ENCODE peak calls at places on chromosomes 11 and 22, in nine cellular contexts. One of them, this sample, is unnamed.

GRCh38 chr22:21641417-21641794 is 696 bp upstream of the SDF2L1 start:
- DNase-seq in caudate nucleus: no peak
- DNase-seq in activated naive CD8-positive, alpha-beta T cell treated with anti-CD3 and anti-CD28 coated beads, Interleukin-2, amount 50 U/mL, for 16 hours: no peak
- DNase-seq in activated T-cell treated with anti-CD3 and anti-CD28 coated beads for 24 hours: no peak
- DNase-seq in breast epithelium: no peak
- DNase-seq in stimulated activated CD8-positive, alpha-beta memory T cell treated with anti-CD3 and anti-CD28 coated beads, Interleukin-7, amount 100 ng/mL, for 24 hours: no peak
- DNase-seq in spleen: no peak
- DNase-seq in A172: peak
- DNase-seq in RPMI8226: peak
- DNase-seq in this sample: no peak

GRCh38 chr22:19663821-19664325 is 50.4 kb upstream of the SEPTIN5 start:
- DNase-seq in activated T-cell treated with anti-CD3 and anti-CD28 coated beads for 24 hours: no peak
- DNase-seq in stimulated activated CD8-positive, alpha-beta memory T cell treated with anti-CD3 and anti-CD28 coated beads, Interleukin-7, amount 100 ng/mL, for 24 hours: no peak
- DNase-seq in activated naive CD8-positive, alpha-beta T cell treated with anti-CD3 and anti-CD28 coated beads, Interleukin-2, amount 50 U/mL, for 16 hours: no peak
- DNase-seq in spleen: no peak
- DNase-seq in A172: peak
- DNase-seq in RPMI8226: no peak
- DNase-seq in breast epithelium: no peak
- DNase-seq in caudate nucleus: no peak
- DNase-seq in this sample: no peak

GRCh38 chr11:103380031-103380430 is 270.8 kb downstream of the DYNC2H1 start:
- DNase-seq in spleen: no peak
- DNase-seq in stimulated activated CD8-positive, alpha-beta memory T cell treated with anti-CD3 and anti-CD28 coated beads, Interleukin-7, amount 100 ng/mL, for 24 hours: no peak
- DNase-seq in caudate nucleus: no peak
- DNase-seq in activated naive CD8-positive, alpha-beta T cell treated with anti-CD3 and anti-CD28 coated beads, Interleukin-2, amount 50 U/mL, for 16 hours: no peak
- DNase-seq in activated T-cell treated with anti-CD3 and anti-CD28 coated beads for 24 hours: no peak
- DNase-seq in RPMI8226: no peak
- DNase-seq in breast epithelium: no peak
- DNase-seq in A172: no peak
- DNase-seq in this sample: no peak

GRCh38 chr22:16914006-16914405 is 88.8 kb upstream of the XKR3 start:
- DNase-seq in stimulated activated CD8-positive, alpha-beta memory T cell treated with anti-CD3 and anti-CD28 coated beads, Interleukin-7, amount 100 ng/mL, for 24 hours: no peak
- DNase-seq in A172: no peak
- DNase-seq in activated T-cell treated with anti-CD3 and anti-CD28 coated beads for 24 hours: no peak
- DNase-seq in RPMI8226: peak
- DNase-seq in breast epithelium: no peak
- DNase-seq in spleen: no peak
- DNase-seq in caudate nucleus: no peak
- DNase-seq in activated naive CD8-positive, alpha-beta T cell treated with anti-CD3 and anti-CD28 coated beads, Interleukin-2, amount 50 U/mL, for 16 hours: no peak
- DNase-seq in this sample: no peak

GRCh38 chr11:80165763-80166162 is 724.9 kb upstream of the TENM4 start:
- DNase-seq in activated naive CD8-positive, alpha-beta T cell treated with anti-CD3 and anti-CD28 coated beads, Interleukin-2, amount 50 U/mL, for 16 hours: no peak
- DNase-seq in activated T-cell treated with anti-CD3 and anti-CD28 coated beads for 24 hours: no peak
- DNase-seq in caudate nucleus: no peak
- DNase-seq in spleen: no peak
- DNase-seq in breast epithelium: no peak
- DNase-seq in stimulated activated CD8-positive, alpha-beta memory T cell treated with anti-CD3 and anti-CD28 coated beads, Interleukin-7, amount 100 ng/mL, for 24 hours: no peak
- DNase-seq in RPMI8226: no peak
- DNase-seq in A172: no peak
- DNase-seq in this sample: no peak

GRCh38 chr11:76329983-76330382 is 50.9 kb downstream of the THAP12 start:
- DNase-seq in breast epithelium: no peak
- DNase-seq in A172: no peak
- DNase-seq in RPMI8226: no peak
- DNase-seq in activated naive CD8-positive, alpha-beta T cell treated with anti-CD3 and anti-CD28 coated beads, Interleukin-2, amount 50 U/mL, for 16 hours: no peak
- DNase-seq in activated T-cell treated with anti-CD3 and anti-CD28 coated beads for 24 hours: no peak
- DNase-seq in caudate nucleus: no peak
- DNase-seq in stimulated activated CD8-positive, alpha-beta memory T cell treated with anti-CD3 and anti-CD28 coated beads, Interleukin-7, amount 100 ng/mL, for 24 hours: no peak
- DNase-seq in spleen: no peak
- DNase-seq in this sample: no peak

GRCh38 chr11:70539360-70540095 is 141.2 kb downstream of the CTTN start:
- DNase-seq in RPMI8226: no peak
- DNase-seq in activated naive CD8-positive, alpha-beta T cell treated with anti-CD3 and anti-CD28 coated beads, Interleukin-2, amount 50 U/mL, for 16 hours: no peak
- DNase-seq in activated T-cell treated with anti-CD3 and anti-CD28 coated beads for 24 hours: no peak
- DNase-seq in caudate nucleus: no peak
- DNase-seq in breast epithelium: no peak
- DNase-seq in spleen: no peak
- DNase-seq in A172: no peak
- DNase-seq in stimulated activated CD8-positive, alpha-beta memory T cell treated with anti-CD3 and anti-CD28 coated beads, Interleukin-7, amount 100 ng/mL, for 24 hours: no peak
- DNase-seq in this sample: no peak

GRCh38 chr11:48669146-48669545 is 180.6 kb downstream of the OR4A47 start:
- DNase-seq in spleen: no peak
- DNase-seq in caudate nucleus: no peak
- DNase-seq in A172: no peak
- DNase-seq in breast epithelium: no peak
- DNase-seq in RPMI8226: no peak
- DNase-seq in activated T-cell treated with anti-CD3 and anti-CD28 coated beads for 24 hours: no peak
- DNase-seq in stimulated activated CD8-positive, alpha-beta memory T cell treated with anti-CD3 and anti-CD28 coated beads, Interleukin-7, amount 100 ng/mL, for 24 hours: no peak
- DNase-seq in activated naive CD8-positive, alpha-beta T cell treated with anti-CD3 and anti-CD28 coated beads, Interleukin-2, amount 50 U/mL, for 16 hours: no peak
- DNase-seq in this sample: no peak

GRCh38 chr22:46996595-46997310 is 234.3 kb downstream of the TBC1D22A start:
- DNase-seq in activated T-cell treated with anti-CD3 and anti-CD28 coated beads for 24 hours: no peak
- DNase-seq in stimulated activated CD8-positive, alpha-beta memory T cell treated with anti-CD3 and anti-CD28 coated beads, Interleukin-7, amount 100 ng/mL, for 24 hours: no peak
- DNase-seq in RPMI8226: no peak
- DNase-seq in caudate nucleus: no peak
- DNase-seq in activated naive CD8-positive, alpha-beta T cell treated with anti-CD3 and anti-CD28 coated beads, Interleukin-2, amount 50 U/mL, for 16 hours: no peak
- DNase-seq in spleen: no peak
- DNase-seq in breast epithelium: no peak
- DNase-seq in A172: no peak
- DNase-seq in this sample: no peak

GRCh38 chr22:49765951-49766350 is 61.7 kb downstream of the BRD1 start:
- DNase-seq in RPMI8226: no peak
- DNase-seq in stimulated activated CD8-positive, alpha-beta memory T cell treated with anti-CD3 and anti-CD28 coated beads, Interleukin-7, amount 100 ng/mL, for 24 hours: no peak
- DNase-seq in spleen: peak
- DNase-seq in activated T-cell treated with anti-CD3 and anti-CD28 coated beads for 24 hours: no peak
- DNase-seq in activated naive CD8-positive, alpha-beta T cell treated with anti-CD3 and anti-CD28 coated beads, Interleukin-2, amount 50 U/mL, for 16 hours: no peak
- DNase-seq in caudate nucleus: no peak
- DNase-seq in breast epithelium: peak
- DNase-seq in A172: no peak
- DNase-seq in this sample: no peak

GRCh38 chr11:112520293-112520692 is 259.6 kb upstream of the PLET1 start:
- DNase-seq in caudate nucleus: no peak
- DNase-seq in breast epithelium: no peak
- DNase-seq in RPMI8226: no peak
- DNase-seq in A172: no peak
- DNase-seq in activated T-cell treated with anti-CD3 and anti-CD28 coated beads for 24 hours: no peak
- DNase-seq in stimulated activated CD8-positive, alpha-beta memory T cell treated with anti-CD3 and anti-CD28 coated beads, Interleukin-7, amount 100 ng/mL, for 24 hours: no peak
- DNase-seq in activated naive CD8-positive, alpha-beta T cell treated with anti-CD3 and anti-CD28 coated beads, Interleukin-2, amount 50 U/mL, for 16 hours: no peak
- DNase-seq in spleen: no peak
- DNase-seq in this sample: no peak

GRCh38 chr11:47466201-47466600 is 17.3 kb upstream of the RAPSN start:
- DNase-seq in stimulated activated CD8-positive, alpha-beta memory T cell treated with anti-CD3 and anti-CD28 coated beads, Interleukin-7, amount 100 ng/mL, for 24 hours: no peak
- DNase-seq in breast epithelium: no peak
- DNase-seq in activated T-cell treated with anti-CD3 and anti-CD28 coated beads for 24 hours: no peak
- DNase-seq in spleen: no peak
- DNase-seq in activated naive CD8-positive, alpha-beta T cell treated with anti-CD3 and anti-CD28 coated beads, Interleukin-2, amount 50 U/mL, for 16 hours: no peak
- DNase-seq in caudate nucleus: no peak
- DNase-seq in RPMI8226: no peak
- DNase-seq in A172: no peak
- DNase-seq in this sample: no peak

This sample was measured in lower leg skin.